ENCODE peak calls at places on chromosomes 11 and 22, in ten cellular contexts. R is amniotic epithelial cell, A is T-helper 2 cell, Q is activated gamma-delta T cell, V is mammary epithelial cell, O is HEK293T, S is NCI-H1092, U is neural crest cell, W is NCI-H345, T is fibroblast of the aortic adventitia. L is an unnamed sample.

GRCh38 chr11:134459246-134460043 is 47.4 kb upstream of the B3GAT1 start:
- DNase-seq in W (no peak), T (no peak), U (no peak), S (no peak), V (no peak), R (no peak), A (no peak), O (no peak), Q (no peak), L (no peak)

GRCh38 chr11:113532697-113533424 is 57.7 kb upstream of the DRD2 start:
- DNase-seq in T (peak), V (peak), S (peak), R (peak), Q (no peak), U (peak), A (no peak), O (peak), W (peak), L (peak)

GRCh38 chr11:44658451-44658850 is 68.3 kb upstream of the TSPAN18 start:
- DNase-seq in T (no peak), V (no peak), A (no peak), S (no peak), U (no peak), O (peak), Q (no peak), W (no peak), R (peak), L (peak)

GRCh38 chr11:13944801-13945505 is 17.6 kb upstream of the SPON1 start:
- DNase-seq in A (no peak), S (no peak), Q (no peak), W (no peak), O (no peak), T (no peak), U (no peak), V (no peak), R (peak), L (peak)

GRCh38 chr11:30387891-30388861 is 65.3 kb downstream of the ARL14EP start:
- DNase-seq in R (no peak), W (no peak), A (no peak), O (no peak), V (no peak), U (no peak), Q (no peak), S (no peak), T (no peak), L (no peak)

GRCh38 chr11:62786318-62787004 is 741 bp upstream of the TMEM179B start:
- DNase-seq in U (peak), A (peak), O (peak), Q (peak), T (peak), W (peak), R (peak), S (peak), V (peak), L (peak)

GRCh38 chr22:32493551-32493950 is 18.9 kb downstream of the FBXO7 start:
- DNase-seq in R (no peak), S (no peak), Q (no peak), V (no peak), O (no peak), T (no peak), U (no peak), A (no peak), W (no peak), L (no peak)

GRCh38 chr11:86592047-86592564 is 80.3 kb downstream of the ME3 start:
- DNase-seq in A (no peak), U (no peak), O (no peak), S (no peak), Q (no peak), W (peak), R (peak), T (peak), V (no peak), L (peak)

GRCh38 chr11:11810764-11811726 is 30.7 kb upstream of the USP47 start:
- DNase-seq in W (no peak), A (no peak), Q (no peak), V (no peak), U (no peak), T (no peak), S (no peak), O (peak), R (no peak), L (no peak)

GRCh38 chr11:111183706-111184105 is 61.8 kb upstream of the POU2AF2 start:
- DNase-seq in V (no peak), W (no peak), U (no peak), T (peak), S (no peak), O (no peak), R (peak), Q (no peak), A (no peak), L (no peak)

GRCh38 chr11:83007909-83008580 is 63.7 kb downstream of the RAB30 start:
- DNase-seq in R (peak), V (no peak), S (no peak), Q (no peak), A (no peak), O (peak), W (peak), U (peak), T (peak), L (no peak)

GRCh38 chr22:25167082-25167481 is 32.6 kb upstream of the CRYBB3 start:
- DNase-seq in V (no peak), A (no peak), O (no peak), Q (no peak), U (no peak), R (no peak), W (no peak), T (no peak), S (no peak), L (no peak)

GRCh38 chr11:127804775-127805446 is 782.4 kb downstream of the ETS1 start:
- DNase-seq in W (peak), U (no peak), R (no peak), O (no peak), T (no peak), V (no peak), Q (no peak), S (no peak), A (no peak), L (no peak)

GRCh38 chr22:37753746-37754145 is 54.0 kb upstream of the GCAT start:
- DNase-seq in A (no peak), U (no peak), V (no peak), Q (no peak), W (no peak), T (peak), R (no peak), S (no peak), O (no peak), L (peak)

GRCh38 chr22:30582788-30583575 is 8.5 kb upstream of the GAL3ST1 start:
- DNase-seq in R (no peak), V (no peak), S (no peak), Q (no peak), A (no peak), W (no peak), U (peak), T (no peak), O (no peak), L (no peak)

GRCh38 chr11:114090225-114090624 is 30.7 kb downstream of the ZBTB16 start:
- DNase-seq in S (no peak), U (no peak), A (no peak), R (no peak), O (no peak), W (no peak), T (no peak), Q (no peak), V (no peak), L (no peak)

GRCh38 chr11:36075053-36075452 is 131.2 kb downstream of the LDLRAD3 start:
- DNase-seq in U (no peak), R (peak), Q (no peak), O (no peak), T (peak), S (no peak), V (peak), A (no peak), W (no peak), L (no peak)

GRCh38 chr11:72524711-72525110 is 90.4 kb upstream of the CLPB start:
- DNase-seq in O (no peak), W (no peak), U (no peak), A (no peak), Q (no peak), T (peak), R (peak), S (no peak), V (peak), L (no peak)

GRCh38 chr22:33706100-33706499 is 214.2 kb downstream of the LARGE1 start:
- DNase-seq in O (no peak), R (no peak), S (no peak), Q (no peak), V (no peak), U (no peak), A (no peak), W (no peak), T (no peak), L (no peak)

GRCh38 chr22:38262051-38262795 is 10.6 kb downstream of the TMEM184B start:
- DNase-seq in T (no peak), O (peak), R (peak), U (no peak), V (peak), W (no peak), S (peak), A (no peak), Q (no peak), L (no peak)

GRCh38 chr11:44885919-44886318 is 64.8 kb downstream of the TP53I11 start:
- DNase-seq in U (no peak), O (no peak), A (no peak), T (no peak), S (no peak), W (no peak), Q (no peak), R (no peak), V (no peak), L (no peak)

GRCh38 chr22:36797988-36798670 is 18.7 kb downstream of the PVALB start:
- DNase-seq in V (no peak), A (no peak), S (no peak), R (no peak), T (no peak), O (no peak), U (peak), W (no peak), Q (no peak), L (no peak)

GRCh38 chr11:27317751-27318150 is 45.3 kb downstream of the CCDC34 start:
- DNase-seq in S (no peak), O (peak), R (peak), U (no peak), Q (no peak), V (peak), A (no peak), T (peak), W (no peak), L (peak)

GRCh38 chr22:50611341-50612060 is 10.9 kb downstream of the MAPK8IP2 start:
- DNase-seq in U (no peak), O (no peak), T (no peak), S (no peak), Q (no peak), R (no peak), V (no peak), A (no peak), W (no peak), L (no peak)

GRCh38 chr22:36237462-36238347 is 1.6 kb downstream of the APOL2 start:
- DNase-seq in Q (no peak), R (peak), W (no peak), T (peak), S (no peak), A (no peak), V (no peak), U (no peak), O (no peak), L (peak)